ENCODE peak calls at places on chromosomes 1 and 21, in six cellular contexts. F is occipital lobe; N is stimulated activated effector memory CD8-positive, alpha-beta T cell treated with anti-CD3 and anti-CD28 coated beads, Interleukin-12 subunit alpha, Interleukin-12 subunit beta, amount 100 ng/mL, for 72 hours; H is Panc1; Q is epithelial cell of esophagus; I is 8988T. O is an unnamed sample.

GRCh38 chr1:168664069-168664834 is 64.8 kb downstream of the DPT start:
- DNase-seq in Q (no peak), H (no peak), N (no peak), F (no peak), I (no peak), O (no peak)

GRCh38 chr1:204507317-204508105 is 8.7 kb upstream of the MDM4 start:
- DNase-seq in F (peak), Q (peak), N (no peak), H (no peak), I (no peak), O (no peak)

GRCh38 chr1:240936911-240937668 is 325.1 kb upstream of the GREM2 start:
- DNase-seq in N (no peak), H (no peak), I (no peak), Q (no peak), F (no peak), O (no peak)

GRCh38 chr21:41678944-41679343 is 87.9 kb downstream of the RIPK4 start:
- DNase-seq in F (peak), Q (peak), I (peak), H (peak), N (no peak), O (peak)

GRCh38 chr1:47997289-47998200 is at the start of gene TRABD2B:
- DNase-seq in N (peak), Q (peak), H (peak), I (peak), F (peak), O (peak)

GRCh38 chr1:91569411-91570104 is 68.9 kb downstream of the CDC7 start:
- DNase-seq in F (no peak), I (no peak), N (no peak), H (no peak), Q (peak), O (peak)

GRCh38 chr1:111222308-111223125 is 5.0 kb upstream of the CHI3L2 start:
- DNase-seq in Q (peak), F (peak), H (peak), N (peak), I (no peak), O (peak)

GRCh38 chr1:206925116-206925736 is 3.5 kb upstream of the FCMR start:
- DNase-seq in I (no peak), Q (no peak), F (no peak), N (peak), H (no peak), O (peak)

GRCh38 chr1:192807221-192807967 is 1.4 kb upstream of the RGS2 start:
- DNase-seq in I (no peak), Q (peak), N (no peak), H (no peak), F (no peak), O (no peak)

GRCh38 chr1:183023146-183023600 is at the start of gene LAMC1:
- DNase-seq in H (no peak), Q (peak), N (no peak), I (peak), F (no peak), O (peak)

GRCh38 chr1:94597701-94598100 is 56.1 kb upstream of the F3 start:
- DNase-seq in H (no peak), F (no peak), N (no peak), Q (peak), I (no peak), O (no peak)

GRCh38 chr1:92310185-92310597 is 11.3 kb downstream of the RPAP2 start:
- DNase-seq in I (no peak), H (no peak), N (no peak), F (no peak), Q (peak), O (no peak)

GRCh38 chr1:208201241-208201640 is 42.9 kb downstream of the PLXNA2 start:
- DNase-seq in Q (peak), N (no peak), I (peak), F (no peak), H (no peak), O (no peak)

GRCh38 chr1:171941920-171942319 is 100.6 kb downstream of the DNM3 start:
- DNase-seq in F (no peak), H (no peak), I (no peak), N (no peak), Q (no peak), O (no peak)

GRCh38 chr1:210293191-210293607 is 35.5 kb upstream of the HHAT start:
- DNase-seq in F (no peak), I (no peak), N (no peak), H (no peak), Q (no peak), O (peak)

O was measured in Right ventricle myocardium superior.